ENCODE peak calls at places on chromosomes 7 and 10, in six cellular contexts. One of them, this sample, is unnamed.

GRCh38 chr10:79559726-79560125 is 481 bp downstream of the SFTPA2 start:
- DNase-seq in stimulated activated CD8-positive, alpha-beta memory T cell treated with anti-CD3 and anti-CD28 coated beads, Interleukin-7, amount 100 ng/mL, for 1 hour: no peak
- DNase-seq in heart left ventricle: no peak
- DNase-seq in NCI-H146: no peak
- DNase-seq in cardiac muscle cell: peak
- DNase-seq in activated CD8-positive, alpha-beta memory T cell treated with anti-CD3 and anti-CD28 coated beads for 24 hours: no peak
- DNase-seq in this sample: peak

GRCh38 chr7:17917842-17918241 is 22.5 kb downstream of the SNX13 start:
- DNase-seq in stimulated activated CD8-positive, alpha-beta memory T cell treated with anti-CD3 and anti-CD28 coated beads, Interleukin-7, amount 100 ng/mL, for 1 hour: no peak
- DNase-seq in heart left ventricle: no peak
- DNase-seq in NCI-H146: no peak
- DNase-seq in cardiac muscle cell: no peak
- DNase-seq in activated CD8-positive, alpha-beta memory T cell treated with anti-CD3 and anti-CD28 coated beads for 24 hours: no peak
- DNase-seq in this sample: no peak

GRCh38 chr10:84244651-84245270 is at the start of gene RGR:
- DNase-seq in stimulated activated CD8-positive, alpha-beta memory T cell treated with anti-CD3 and anti-CD28 coated beads, Interleukin-7, amount 100 ng/mL, for 1 hour: no peak
- DNase-seq in heart left ventricle: no peak
- DNase-seq in NCI-H146: peak
- DNase-seq in cardiac muscle cell: no peak
- DNase-seq in activated CD8-positive, alpha-beta memory T cell treated with anti-CD3 and anti-CD28 coated beads for 24 hours: no peak
- DNase-seq in this sample: no peak

GRCh38 chr10:28418069-28418468 is 114.8 kb upstream of the WAC start:
- DNase-seq in stimulated activated CD8-positive, alpha-beta memory T cell treated with anti-CD3 and anti-CD28 coated beads, Interleukin-7, amount 100 ng/mL, for 1 hour: no peak
- DNase-seq in heart left ventricle: no peak
- DNase-seq in NCI-H146: no peak
- DNase-seq in cardiac muscle cell: no peak
- DNase-seq in activated CD8-positive, alpha-beta memory T cell treated with anti-CD3 and anti-CD28 coated beads for 24 hours: no peak
- DNase-seq in this sample: no peak

GRCh38 chr10:122052702-122053101 is 63.7 kb downstream of the TACC2 start:
- DNase-seq in stimulated activated CD8-positive, alpha-beta memory T cell treated with anti-CD3 and anti-CD28 coated beads, Interleukin-7, amount 100 ng/mL, for 1 hour: no peak
- DNase-seq in heart left ventricle: no peak
- DNase-seq in NCI-H146: no peak
- DNase-seq in cardiac muscle cell: no peak
- DNase-seq in activated CD8-positive, alpha-beta memory T cell treated with anti-CD3 and anti-CD28 coated beads for 24 hours: no peak
- DNase-seq in this sample: no peak

GRCh38 chr7:40720401-40720800 is 585.6 kb downstream of the SUGCT start:
- DNase-seq in stimulated activated CD8-positive, alpha-beta memory T cell treated with anti-CD3 and anti-CD28 coated beads, Interleukin-7, amount 100 ng/mL, for 1 hour: no peak
- DNase-seq in heart left ventricle: no peak
- DNase-seq in NCI-H146: no peak
- DNase-seq in cardiac muscle cell: no peak
- DNase-seq in activated CD8-positive, alpha-beta memory T cell treated with anti-CD3 and anti-CD28 coated beads for 24 hours: no peak
- DNase-seq in this sample: no peak

GRCh38 chr10:76830218-76830617 is 807.4 kb downstream of the KCNMA1 start:
- DNase-seq in stimulated activated CD8-positive, alpha-beta memory T cell treated with anti-CD3 and anti-CD28 coated beads, Interleukin-7, amount 100 ng/mL, for 1 hour: no peak
- DNase-seq in heart left ventricle: no peak
- DNase-seq in NCI-H146: no peak
- DNase-seq in cardiac muscle cell: no peak
- DNase-seq in activated CD8-positive, alpha-beta memory T cell treated with anti-CD3 and anti-CD28 coated beads for 24 hours: no peak
- DNase-seq in this sample: no peak

GRCh38 chr7:105512926-105513526 is 9.0 kb downstream of the PUS7 start:
- DNase-seq in stimulated activated CD8-positive, alpha-beta memory T cell treated with anti-CD3 and anti-CD28 coated beads, Interleukin-7, amount 100 ng/mL, for 1 hour: no peak
- DNase-seq in heart left ventricle: no peak
- DNase-seq in NCI-H146: no peak
- DNase-seq in cardiac muscle cell: no peak
- DNase-seq in activated CD8-positive, alpha-beta memory T cell treated with anti-CD3 and anti-CD28 coated beads for 24 hours: peak
- DNase-seq in this sample: no peak

GRCh38 chr7:104805449-104806317 is 208.3 kb upstream of the KMT2E start:
- DNase-seq in stimulated activated CD8-positive, alpha-beta memory T cell treated with anti-CD3 and anti-CD28 coated beads, Interleukin-7, amount 100 ng/mL, for 1 hour: no peak
- DNase-seq in heart left ventricle: no peak
- DNase-seq in NCI-H146: no peak
- DNase-seq in cardiac muscle cell: no peak
- DNase-seq in activated CD8-positive, alpha-beta memory T cell treated with anti-CD3 and anti-CD28 coated beads for 24 hours: no peak
- DNase-seq in this sample: no peak

GRCh38 chr10:94129393-94130130 is 135.8 kb downstream of the PLCE1 start:
- DNase-seq in stimulated activated CD8-positive, alpha-beta memory T cell treated with anti-CD3 and anti-CD28 coated beads, Interleukin-7, amount 100 ng/mL, for 1 hour: no peak
- DNase-seq in heart left ventricle: no peak
- DNase-seq in NCI-H146: no peak
- DNase-seq in cardiac muscle cell: peak
- DNase-seq in activated CD8-positive, alpha-beta memory T cell treated with anti-CD3 and anti-CD28 coated beads for 24 hours: no peak
- DNase-seq in this sample: no peak

GRCh38 chr7:55569269-55569663 is 3.0 kb downstream of the VOPP1 start:
- DNase-seq in stimulated activated CD8-positive, alpha-beta memory T cell treated with anti-CD3 and anti-CD28 coated beads, Interleukin-7, amount 100 ng/mL, for 1 hour: no peak
- DNase-seq in heart left ventricle: no peak
- DNase-seq in NCI-H146: no peak
- DNase-seq in cardiac muscle cell: no peak
- DNase-seq in activated CD8-positive, alpha-beta memory T cell treated with anti-CD3 and anti-CD28 coated beads for 24 hours: no peak
- DNase-seq in this sample: no peak

GRCh38 chr10:124298891-124299290 is 119.8 kb downstream of the OAT start:
- DNase-seq in stimulated activated CD8-positive, alpha-beta memory T cell treated with anti-CD3 and anti-CD28 coated beads, Interleukin-7, amount 100 ng/mL, for 1 hour: no peak
- DNase-seq in heart left ventricle: no peak
- DNase-seq in NCI-H146: no peak
- DNase-seq in cardiac muscle cell: no peak
- DNase-seq in activated CD8-positive, alpha-beta memory T cell treated with anti-CD3 and anti-CD28 coated beads for 24 hours: peak
- DNase-seq in this sample: no peak

GRCh38 chr7:105932835-105933477 is 30.1 kb upstream of the CDHR3 start:
- DNase-seq in stimulated activated CD8-positive, alpha-beta memory T cell treated with anti-CD3 and anti-CD28 coated beads, Interleukin-7, amount 100 ng/mL, for 1 hour: no peak
- DNase-seq in heart left ventricle: no peak
- DNase-seq in NCI-H146: no peak
- DNase-seq in cardiac muscle cell: peak
- DNase-seq in activated CD8-positive, alpha-beta memory T cell treated with anti-CD3 and anti-CD28 coated beads for 24 hours: no peak
- DNase-seq in this sample: no peak

GRCh38 chr10:121956111-121957061 is 18.6 kb downstream of the NSMCE4A start:
- DNase-seq in stimulated activated CD8-positive, alpha-beta memory T cell treated with anti-CD3 and anti-CD28 coated beads, Interleukin-7, amount 100 ng/mL, for 1 hour: no peak
- DNase-seq in heart left ventricle: no peak
- DNase-seq in NCI-H146: no peak
- DNase-seq in cardiac muscle cell: peak
- DNase-seq in activated CD8-positive, alpha-beta memory T cell treated with anti-CD3 and anti-CD28 coated beads for 24 hours: no peak
- DNase-seq in this sample: no peak

GRCh38 chr7:131370523-131370968 is 42.9 kb downstream of the MKLN1 start:
- DNase-seq in stimulated activated CD8-positive, alpha-beta memory T cell treated with anti-CD3 and anti-CD28 coated beads, Interleukin-7, amount 100 ng/mL, for 1 hour: no peak
- DNase-seq in heart left ventricle: no peak
- DNase-seq in NCI-H146: no peak
- DNase-seq in cardiac muscle cell: peak
- DNase-seq in activated CD8-positive, alpha-beta memory T cell treated with anti-CD3 and anti-CD28 coated beads for 24 hours: no peak
- DNase-seq in this sample: peak

GRCh38 chr7:47973739-47974138 is 5.7 kb downstream of the HUS1 start:
- DNase-seq in stimulated activated CD8-positive, alpha-beta memory T cell treated with anti-CD3 and anti-CD28 coated beads, Interleukin-7, amount 100 ng/mL, for 1 hour: no peak
- DNase-seq in heart left ventricle: no peak
- DNase-seq in NCI-H146: no peak
- DNase-seq in cardiac muscle cell: no peak
- DNase-seq in activated CD8-positive, alpha-beta memory T cell treated with anti-CD3 and anti-CD28 coated beads for 24 hours: no peak
- DNase-seq in this sample: no peak

GRCh38 chr10:15658099-15658702 is 61.5 kb downstream of the ITGA8 start:
- DNase-seq in stimulated activated CD8-positive, alpha-beta memory T cell treated with anti-CD3 and anti-CD28 coated beads, Interleukin-7, amount 100 ng/mL, for 1 hour: no peak
- DNase-seq in heart left ventricle: no peak
- DNase-seq in NCI-H146: no peak
- DNase-seq in cardiac muscle cell: no peak
- DNase-seq in activated CD8-positive, alpha-beta memory T cell treated with anti-CD3 and anti-CD28 coated beads for 24 hours: no peak
- DNase-seq in this sample: no peak

GRCh38 chr10:2887391-2888070 is 179.8 kb upstream of the PFKP start:
- DNase-seq in stimulated activated CD8-positive, alpha-beta memory T cell treated with anti-CD3 and anti-CD28 coated beads, Interleukin-7, amount 100 ng/mL, for 1 hour: no peak
- DNase-seq in heart left ventricle: no peak
- DNase-seq in NCI-H146: no peak
- DNase-seq in cardiac muscle cell: no peak
- DNase-seq in activated CD8-positive, alpha-beta memory T cell treated with anti-CD3 and anti-CD28 coated beads for 24 hours: no peak
- DNase-seq in this sample: no peak

GRCh38 chr7:123849855-123850254 is 4.9 kb downstream of the HYAL4 start:
- DNase-seq in stimulated activated CD8-positive, alpha-beta memory T cell treated with anti-CD3 and anti-CD28 coated beads, Interleukin-7, amount 100 ng/mL, for 1 hour: no peak
- DNase-seq in heart left ventricle: no peak
- DNase-seq in NCI-H146: no peak
- DNase-seq in cardiac muscle cell: no peak
- DNase-seq in activated CD8-positive, alpha-beta memory T cell treated with anti-CD3 and anti-CD28 coated beads for 24 hours: no peak
- DNase-seq in this sample: no peak

GRCh38 chr10:114714281-114714741 is 56.2 kb upstream of the ABLIM1 start:
- DNase-seq in stimulated activated CD8-positive, alpha-beta memory T cell treated with anti-CD3 and anti-CD28 coated beads, Interleukin-7, amount 100 ng/mL, for 1 hour: no peak
- DNase-seq in heart left ventricle: no peak
- DNase-seq in NCI-H146: peak
- DNase-seq in cardiac muscle cell: peak
- DNase-seq in activated CD8-positive, alpha-beta memory T cell treated with anti-CD3 and anti-CD28 coated beads for 24 hours: no peak
- DNase-seq in this sample: peak

GRCh38 chr10:44662002-44662401 is 249.1 kb upstream of the TMEM72 start:
- DNase-seq in stimulated activated CD8-positive, alpha-beta memory T cell treated with anti-CD3 and anti-CD28 coated beads, Interleukin-7, amount 100 ng/mL, for 1 hour: no peak
- DNase-seq in heart left ventricle: no peak
- DNase-seq in NCI-H146: no peak
- DNase-seq in cardiac muscle cell: no peak
- DNase-seq in activated CD8-positive, alpha-beta memory T cell treated with anti-CD3 and anti-CD28 coated beads for 24 hours: no peak
- DNase-seq in this sample: no peak

GRCh38 chr10:123538401-123539320 is 127.5 kb upstream of the GPR26 start:
- DNase-seq in stimulated activated CD8-positive, alpha-beta memory T cell treated with anti-CD3 and anti-CD28 coated beads, Interleukin-7, amount 100 ng/mL, for 1 hour: no peak
- DNase-seq in heart left ventricle: no peak
- DNase-seq in NCI-H146: no peak
- DNase-seq in cardiac muscle cell: no peak
- DNase-seq in activated CD8-positive, alpha-beta memory T cell treated with anti-CD3 and anti-CD28 coated beads for 24 hours: peak
- DNase-seq in this sample: no peak

GRCh38 chr10:130179640-130180039 is 43.4 kb downstream of the GLRX3 start:
- DNase-seq in stimulated activated CD8-positive, alpha-beta memory T cell treated with anti-CD3 and anti-CD28 coated beads, Interleukin-7, amount 100 ng/mL, for 1 hour: no peak
- DNase-seq in heart left ventricle: no peak
- DNase-seq in NCI-H146: peak
- DNase-seq in cardiac muscle cell: peak
- DNase-seq in activated CD8-positive, alpha-beta memory T cell treated with anti-CD3 and anti-CD28 coated beads for 24 hours: no peak
- DNase-seq in this sample: peak

GRCh38 chr10:22682237-22683192 is 31.9 kb downstream of the PIP4K2A start:
- DNase-seq in stimulated activated CD8-positive, alpha-beta memory T cell treated with anti-CD3 and anti-CD28 coated beads, Interleukin-7, amount 100 ng/mL, for 1 hour: no peak
- DNase-seq in heart left ventricle: no peak
- DNase-seq in NCI-H146: no peak
- DNase-seq in cardiac muscle cell: peak
- DNase-seq in activated CD8-positive, alpha-beta memory T cell treated with anti-CD3 and anti-CD28 coated beads for 24 hours: peak
- DNase-seq in this sample: peak

GRCh38 chr7:40680657-40681056 is 545.9 kb downstream of the SUGCT start:
- DNase-seq in stimulated activated CD8-positive, alpha-beta memory T cell treated with anti-CD3 and anti-CD28 coated beads, Interleukin-7, amount 100 ng/mL, for 1 hour: no peak
- DNase-seq in heart left ventricle: no peak
- DNase-seq in NCI-H146: no peak
- DNase-seq in cardiac muscle cell: peak
- DNase-seq in activated CD8-positive, alpha-beta memory T cell treated with anti-CD3 and anti-CD28 coated beads for 24 hours: no peak
- DNase-seq in this sample: no peak